ENCODE peak calls at places on chromosomes 5 and 9, in seven cellular contexts. Q is left ventricle myocardium inferior, L is GM12865, G is PC-9, C is colonic mucosa, Y is suprapubic skin, B is epithelial cell of esophagus. D is an unnamed sample.

GRCh38 chr5:139358064-139358463 is 16.4 kb downstream of the PAIP2 start:
- DNase-seq in Y (no peak), L (no peak), B (peak), C (no peak), G (no peak), Q (no peak), D (no peak)

GRCh38 chr9:12759767-12760166 is 15.1 kb upstream of the LURAP1L start:
- DNase-seq in G (no peak), L (no peak), B (peak), Q (no peak), C (no peak), Y (no peak), D (no peak)

GRCh38 chr9:137303893-137304382 is 1.9 kb upstream of the NRARP start:
- DNase-seq in C (peak), B (no peak), L (no peak), Q (no peak), G (no peak), Y (peak), D (no peak)

GRCh38 chr9:114718801-114719221 is 36.8 kb upstream of the TEX48 start:
- DNase-seq in G (peak), B (peak), C (peak), Q (no peak), L (peak), Y (no peak), D (no peak)

GRCh38 chr5:180216646-180217171 is 7.7 kb upstream of the RASGEF1C start:
- DNase-seq in L (no peak), G (no peak), Y (no peak), B (no peak), Q (no peak), C (no peak), D (no peak)

GRCh38 chr9:21764736-21765245 is 37.6 kb upstream of the MTAP start:
- DNase-seq in Q (no peak), C (no peak), Y (no peak), L (no peak), G (no peak), B (no peak), D (no peak)

GRCh38 chr5:94690778-94691177 is 72.3 kb downstream of the SLF1 start:
- DNase-seq in Y (no peak), Q (no peak), G (no peak), C (no peak), B (no peak), L (no peak), D (no peak)

GRCh38 chr9:22160235-22160634 is 151.1 kb upstream of the CDKN2B start:
- DNase-seq in G (no peak), Y (no peak), B (no peak), L (no peak), C (no peak), Q (no peak), D (no peak)

GRCh38 chr9:82281066-82281465 is 292.5 kb downstream of the SPATA31D1 start:
- DNase-seq in C (no peak), Q (no peak), L (no peak), B (no peak), G (no peak), Y (no peak), D (no peak)

GRCh38 chr9:134734270-134734669 is 92.7 kb downstream of the COL5A1 start:
- DNase-seq in B (no peak), G (no peak), L (no peak), Y (no peak), Q (no peak), C (peak), D (no peak)

DNA sequence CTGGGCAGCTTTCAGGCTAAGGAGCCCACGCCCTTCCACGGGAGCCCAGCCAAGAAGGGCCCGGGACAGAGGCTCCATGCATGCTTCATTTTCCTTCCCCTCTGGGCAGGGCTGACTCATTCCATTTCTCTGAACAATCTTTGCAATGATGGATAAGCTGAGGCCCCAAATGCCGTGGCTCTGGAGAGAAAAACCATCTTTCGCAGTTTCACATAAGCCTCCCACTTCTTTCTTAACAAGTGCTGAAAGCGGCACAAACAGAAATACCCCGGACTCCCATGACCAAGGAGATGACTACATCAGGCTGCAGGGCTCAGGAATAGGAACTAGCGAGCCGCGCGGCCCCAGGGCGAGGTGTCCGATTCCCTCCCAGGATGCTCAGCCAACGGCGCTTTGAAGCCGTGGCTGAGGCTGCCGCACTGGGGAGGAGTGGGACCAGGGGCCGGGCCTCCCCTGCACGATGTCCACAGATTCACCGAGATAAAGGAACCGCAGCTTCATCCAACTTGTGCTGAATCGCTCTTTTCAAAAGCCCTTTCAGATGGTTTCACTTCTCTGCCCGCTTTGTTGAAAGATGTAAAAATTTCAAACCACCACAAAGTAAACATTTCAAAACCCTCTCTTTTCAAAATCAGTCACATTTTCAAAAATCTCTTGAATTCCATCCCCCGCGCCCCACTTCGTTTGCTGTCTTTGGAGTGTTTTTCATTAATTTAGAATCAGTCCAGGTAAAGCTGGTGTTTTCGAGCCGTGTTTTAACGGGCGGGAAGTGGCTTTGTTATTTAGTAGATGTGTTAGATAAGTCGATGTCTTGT is 96.6 kb upstream of the LMX1B start:
- DNase-seq in B (peak), Q (peak), Y (peak), G (peak), C (no peak), L (no peak), D (peak)
- TF ChIP-seq CTCF in B (no peak), Q (no peak), Y (no peak), G (no peak), C (no peak), L (no peak), D (no peak)

GRCh38 chr5:28855631-28856030 is 1817.2 kb upstream of the CDH9 start:
- DNase-seq in C (no peak), Y (no peak), B (peak), Q (no peak), G (no peak), L (no peak), D (no peak)

DNA sequence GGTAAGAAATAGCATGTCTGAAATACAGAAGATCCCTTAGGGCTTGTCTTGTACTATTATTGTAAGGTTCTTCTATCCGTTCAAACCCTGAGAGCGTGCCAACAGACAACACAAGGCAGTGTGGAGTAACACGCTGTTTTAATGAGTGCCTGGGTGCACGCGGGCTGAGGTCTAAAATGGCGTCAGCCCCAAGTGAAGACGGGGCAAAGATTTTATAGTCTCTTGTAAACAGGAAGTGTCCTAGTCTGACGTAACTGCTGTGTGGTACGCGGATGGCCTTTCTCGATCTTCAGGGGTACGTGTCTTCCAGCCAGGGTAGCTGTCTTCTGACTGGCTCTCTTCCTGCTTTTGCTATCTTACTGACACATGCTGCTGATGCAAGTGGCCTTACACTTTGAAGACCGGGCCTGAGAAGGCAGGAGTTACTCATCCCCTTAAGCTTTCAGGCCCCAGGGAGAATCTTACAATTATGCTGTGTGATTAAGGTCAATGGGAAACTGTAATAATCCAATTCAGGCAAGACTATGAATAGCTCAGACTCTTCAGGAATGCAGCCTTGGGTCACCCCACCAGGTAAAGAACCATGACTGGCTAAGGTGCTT is 1812.0 kb upstream of the CDH9 start:
- DNase-seq in G (no peak), Q (no peak), C (no peak), L (no peak), B (peak), Y (no peak), D (no peak)
- TF ChIP-seq CTCF in G (no peak), Q (no peak), C (no peak), L (no peak), B (no peak), Y (no peak), D (no peak)

GRCh38 chr5:80655231-80655784 is 525 bp upstream of the DHFR start:
- DNase-seq in G (peak), Q (no peak), L (peak), Y (no peak), C (no peak), B (peak), D (no peak)
- TF ChIP-seq CTCF in G (no peak), Q (no peak), L (no peak), Y (no peak), C (no peak), B (no peak), D (no peak)

GRCh38 chr5:131104169-131104775 is 60.8 kb downstream of the HINT1 start:
- DNase-seq in C (no peak), Q (no peak), G (no peak), Y (no peak), B (peak), L (no peak), D (no peak)

GRCh38 chr5:131109540-131110255 is 55.4 kb downstream of the HINT1 start:
- DNase-seq in G (no peak), Q (no peak), L (peak), Y (no peak), B (peak), C (peak), D (peak)

GRCh38 chr5:131112424-131112823 is 52.6 kb downstream of the HINT1 start:
- DNase-seq in Y (no peak), Q (no peak), B (no peak), G (no peak), C (no peak), L (no peak), D (no peak)

GRCh38 chr5:131110256-131110594 is 54.8 kb downstream of the HINT1 start:
- DNase-seq in L (no peak), B (no peak), Q (no peak), Y (no peak), G (no peak), C (no peak), D (no peak)

GRCh38 chr5:131107128-131107527 is 57.9 kb downstream of the HINT1 start:
- DNase-seq in G (no peak), L (no peak), B (no peak), C (no peak), Y (no peak), Q (no peak), D (no peak)
- TF ChIP-seq CTCF in G (no peak), L (no peak), B (no peak), C (no peak), Y (no peak), Q (no peak), D (no peak)

GRCh38 chr5:143497749-143498148 is 94.3 kb upstream of the NR3C1 start:
- DNase-seq in C (no peak), Q (no peak), L (no peak), Y (no peak), B (no peak), G (no peak), D (no peak)
- TF ChIP-seq CTCF in C (no peak), Q (no peak), L (no peak), Y (no peak), B (no peak), G (no peak), D (no peak)

GRCh38 chr9:71676460-71676859 is 91.9 kb downstream of the CEMIP2 start:
- DNase-seq in B (no peak), G (no peak), Q (no peak), C (no peak), L (no peak), Y (no peak), D (no peak)

GRCh38 chr9:71675857-71676165 is 92.5 kb downstream of the CEMIP2 start:
- DNase-seq in Y (no peak), C (no peak), B (peak), L (no peak), Q (no peak), G (peak), D (no peak)

GRCh38 chr9:71678999-71679398 is 89.3 kb downstream of the CEMIP2 start:
- DNase-seq in Y (no peak), B (no peak), Q (no peak), L (no peak), C (no peak), G (peak), D (no peak)

GRCh38 chr9:71675129-71675856 is 93.0 kb downstream of the CEMIP2 start:
- DNase-seq in G (peak), Q (no peak), C (peak), B (no peak), L (no peak), Y (no peak), D (no peak)

DNA sequence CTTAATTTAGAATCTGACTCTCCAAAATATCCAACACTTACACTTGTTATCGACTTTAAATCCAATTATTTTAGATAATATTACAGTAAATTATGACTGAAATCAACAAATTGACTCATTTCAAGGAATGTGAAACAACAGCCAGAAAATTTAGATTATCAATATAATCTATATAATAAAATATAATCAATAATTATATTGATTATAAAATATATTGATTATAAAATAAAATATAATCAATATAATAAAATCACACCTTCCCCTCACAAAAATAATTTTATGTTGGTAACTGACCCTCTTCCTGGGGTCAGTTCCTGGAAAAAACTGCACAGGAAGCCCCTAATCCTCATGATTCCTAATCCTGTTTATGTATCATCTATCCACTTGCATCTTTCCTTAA is 91.1 kb downstream of the CEMIP2 start:
- DNase-seq in G (no peak), Q (no peak), Y (no peak), C (no peak), L (no peak), B (no peak), D (no peak)
- TF ChIP-seq CTCF in G (no peak), Q (no peak), Y (no peak), C (no peak), L (no peak), B (no peak), D (no peak)

DNA sequence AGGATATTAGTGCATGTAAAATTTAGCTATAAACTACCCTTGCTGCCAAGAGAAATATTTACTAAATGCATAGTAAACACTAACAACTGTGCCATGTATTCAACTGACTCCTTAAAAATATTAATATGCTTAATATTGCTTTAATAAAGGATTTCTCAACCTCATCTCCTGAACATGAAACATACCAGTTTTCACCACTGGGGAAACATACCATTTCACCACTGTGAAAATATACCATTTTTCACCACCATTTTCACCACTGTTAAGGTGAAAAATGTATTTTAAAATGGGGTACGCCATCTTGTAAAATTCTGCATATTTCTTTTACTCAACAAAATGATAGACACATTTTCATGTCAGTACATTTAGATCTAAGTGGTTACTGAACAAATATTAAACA is 4.5 kb downstream of the RAB14 start:
- DNase-seq in C (no peak), B (no peak), L (no peak), Y (no peak), Q (no peak), G (no peak), D (no peak)
- TF ChIP-seq CTCF in C (no peak), B (no peak), L (no peak), Y (no peak), Q (peak), G (peak), D (no peak)